ENCODE peak calls at places on chromosomes 13 and 19, in six cellular contexts. H, W, C, V, K and Y are unnamed samples. For H3K27me3, the result is how much of the 10 kb centered on the place peaks cover.

GRCh38 chr19:24142771-24143170 is 55.8 kb downstream of the ZNF254 start:
- DNase-seq in H (no peak), W (no peak), C (no peak), V (no peak), K (no peak), Y (no peak)

GRCh38 chr13:23898101-23898500 is 799 bp upstream of the C1QTNF9B start:
- DNase-seq in H (no peak), W (no peak), C (no peak), V (peak), K (no peak), Y (peak)

GRCh38 chr19:18847516-18848463 is 16.0 kb downstream of the UPF1 start:
- DNase-seq in H (no peak), W (no peak), C (no peak), V (no peak), K (no peak), Y (no peak)

GRCh38 chr19:51946602-51947001 is 19.3 kb downstream of the ZNF613 start:
- DNase-seq in H (no peak), W (no peak), C (no peak), V (no peak), K (no peak), Y (no peak)

GRCh38 chr19:38850976-38851621 is 1.3 kb upstream of the HNRNPL start:
- DNase-seq in H (no peak), W (peak), C (peak), V (no peak), K (peak), Y (peak)

GRCh38 chr19:39325778-39326680 is 5.4 kb upstream of the LRFN1 start:
- DNase-seq in H (no peak), W (peak), C (no peak), V (no peak), K (no peak), Y (no peak)

GRCh38 chr19:7734220-7735203 is 2.6 kb upstream of the CLEC4G start:
- DNase-seq in H (no peak), W (no peak), C (no peak), V (no peak), K (no peak), Y (peak)

GRCh38 chr13:48866204-48866603 is 109.5 kb upstream of the FNDC3A start:
- DNase-seq in H (no peak), W (no peak), C (no peak), V (no peak), K (no peak), Y (no peak)

GRCh38 chr13:110018009-110018408 is 231.6 kb upstream of the IRS2 start:
- DNase-seq in H (no peak), W (no peak), C (no peak), V (no peak), K (no peak), Y (no peak)

GRCh38 chr19:28136796-28137195 is 1076.2 kb downstream of the UQCRFS1 start:
- DNase-seq in H (no peak), W (no peak), C (no peak), V (no peak), K (no peak), Y (no peak)

GRCh38 chr19:17775245-17775927 is 19.6 kb upstream of the B3GNT3 start:
- DNase-seq in H (no peak), W (peak), C (no peak), V (no peak), K (no peak), Y (no peak)

DNA sequence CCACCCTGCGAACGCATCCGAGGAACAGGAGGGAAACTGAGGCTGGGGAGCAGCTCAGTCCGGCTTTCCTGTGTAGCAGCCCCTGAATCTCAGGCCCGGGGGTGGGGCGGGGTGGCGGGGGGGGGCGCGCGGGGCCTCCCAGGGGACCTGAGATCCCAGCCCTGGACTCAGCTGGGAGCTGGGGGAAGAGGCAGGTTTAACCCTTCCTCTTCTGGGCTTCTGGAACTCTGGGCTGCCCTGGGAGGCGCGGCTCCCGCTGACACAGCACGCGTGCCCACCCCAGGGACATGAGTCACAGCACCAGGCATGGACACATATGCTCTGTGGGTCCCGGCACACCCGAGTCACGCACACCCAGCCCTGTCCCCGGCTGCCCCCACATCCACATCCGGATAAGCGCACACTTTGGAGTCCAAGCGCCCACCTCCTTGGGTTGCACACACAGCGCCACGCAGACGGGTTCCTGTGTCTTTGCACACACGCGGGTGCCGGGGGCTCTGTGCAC is 3.5 kb upstream of the CIRBP start:
- DNase-seq in H (peak), W (no peak), C (peak), V (no peak), K (no peak), Y (peak)
- H3K4me3 ChIP-seq in H (peak), W (peak), C (no peak), V (peak), K (no peak), Y (no peak)

DNA sequence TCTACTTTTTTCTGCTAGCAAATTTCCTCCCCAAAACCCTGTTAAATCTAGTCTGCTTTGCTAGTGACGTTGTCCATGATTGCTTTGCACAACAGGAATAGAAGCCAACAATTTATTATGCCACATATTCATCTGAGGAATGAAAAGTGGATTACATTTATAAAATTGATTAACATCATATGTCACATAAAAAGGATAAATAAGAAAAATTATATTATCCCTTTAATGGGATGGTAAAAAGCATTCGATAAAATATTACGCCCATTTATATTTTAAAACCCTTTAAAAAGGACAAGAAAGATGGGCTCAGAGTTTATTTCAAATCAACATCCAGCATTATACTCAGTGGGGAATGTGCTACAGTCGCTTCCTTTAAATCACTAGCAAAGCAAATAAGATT is 991.7 kb downstream of the DIAPH3 start:
- DNase-seq in H (no peak), W (no peak), C (no peak), V (no peak), K (no peak), Y (no peak)
- H3K27me3 ChIP-seq in H (under half), W (under half), C (under half), V (under half), K (under half), Y (under half)

DNA sequence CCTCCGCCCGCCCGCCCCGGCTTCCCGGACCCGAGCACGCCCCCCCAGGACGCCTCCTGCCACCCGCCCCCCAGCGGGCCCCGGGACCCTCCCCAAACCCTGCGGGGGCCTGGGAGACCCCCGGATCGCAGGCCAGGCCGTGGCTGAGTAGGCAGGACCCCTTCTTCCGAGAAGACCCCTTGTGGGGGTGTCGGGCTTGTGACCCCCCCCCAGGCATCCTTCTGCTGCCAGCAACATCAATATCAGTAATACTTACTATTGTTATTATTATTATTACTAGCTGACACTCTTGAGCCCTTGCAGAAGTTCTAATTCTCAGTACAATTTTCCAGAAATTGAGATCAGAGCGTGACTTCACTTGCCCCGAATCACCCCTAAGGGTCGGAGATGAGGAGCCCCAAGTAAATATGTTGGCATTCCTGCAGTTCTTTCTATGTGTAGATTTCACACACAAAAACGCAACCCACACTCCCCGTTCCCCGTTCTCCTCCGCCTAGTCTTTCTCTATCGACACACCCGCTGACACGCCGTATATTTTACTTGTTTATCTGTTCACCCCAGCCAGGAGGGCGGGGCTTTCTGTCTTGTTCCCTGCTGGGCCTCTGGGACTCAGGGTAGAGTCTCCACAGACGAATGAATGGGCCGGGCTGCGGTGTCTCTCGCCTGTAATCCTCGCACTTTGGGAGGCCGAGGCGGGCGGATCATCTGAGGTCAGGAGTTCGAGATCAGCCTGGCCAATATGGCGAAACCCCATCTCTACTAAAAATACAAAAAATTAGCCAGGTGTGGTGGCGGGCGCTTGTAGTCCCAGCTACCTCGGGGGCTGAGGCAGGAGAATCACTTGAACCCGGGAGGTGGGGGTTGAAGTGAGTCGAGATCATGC is 14.7 kb downstream of the TLE5 start:
- DNase-seq in H (peak), W (peak), C (peak), V (peak), K (peak), Y (peak)
- H3K4me3 ChIP-seq in H (peak), W (peak), C (no peak), V (peak), K (peak), Y (peak)

GRCh38 chr19:32458500-32459123 is 53.0 kb downstream of the DPY19L3 start:
- DNase-seq in H (no peak), W (no peak), C (no peak), V (no peak), K (no peak), Y (no peak)
- H3K27me3 ChIP-seq in H (under half), W (under half), C (under half), V (under half), K (under half), Y (under half)

GRCh38 chr13:66914155-66914554 is 316.0 kb downstream of the PCDH9 start:
- DNase-seq in H (no peak), W (no peak), C (no peak), V (no peak), K (no peak), Y (no peak)
- H3K4me3 ChIP-seq in H (no peak), W (no peak), C (no peak), V (no peak), K (no peak), Y (no peak)

DNA sequence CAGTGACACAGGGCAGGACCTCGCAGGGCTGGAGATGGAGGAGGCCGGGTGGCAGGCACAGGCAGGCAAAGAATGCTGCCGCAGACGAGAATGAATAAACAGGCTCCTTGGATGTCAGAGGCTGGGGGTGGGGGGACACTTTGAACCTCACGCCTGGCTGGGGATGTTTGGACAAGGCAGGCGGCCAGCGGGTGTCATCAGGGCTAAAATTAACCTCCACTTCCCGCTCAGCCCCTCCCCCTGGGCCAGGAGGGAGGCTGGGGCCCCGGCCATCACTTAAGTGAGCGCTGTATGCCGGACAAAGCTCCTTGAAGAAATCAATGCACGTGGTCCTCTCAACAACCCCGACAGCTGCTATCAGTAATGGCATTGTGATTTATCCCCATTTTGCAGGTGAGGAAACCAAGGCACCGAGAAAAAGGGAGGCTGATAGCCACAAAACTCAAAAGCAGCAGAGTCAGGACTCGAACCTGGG is 10.3 kb upstream of the FUT5 start:
- DNase-seq in H (no peak), W (peak), C (no peak), V (peak), K (no peak), Y (peak)
- H3K27me3 ChIP-seq in H (under half), W (under half), C (under half), V (under half), K (under half), Y (under half)

DNA sequence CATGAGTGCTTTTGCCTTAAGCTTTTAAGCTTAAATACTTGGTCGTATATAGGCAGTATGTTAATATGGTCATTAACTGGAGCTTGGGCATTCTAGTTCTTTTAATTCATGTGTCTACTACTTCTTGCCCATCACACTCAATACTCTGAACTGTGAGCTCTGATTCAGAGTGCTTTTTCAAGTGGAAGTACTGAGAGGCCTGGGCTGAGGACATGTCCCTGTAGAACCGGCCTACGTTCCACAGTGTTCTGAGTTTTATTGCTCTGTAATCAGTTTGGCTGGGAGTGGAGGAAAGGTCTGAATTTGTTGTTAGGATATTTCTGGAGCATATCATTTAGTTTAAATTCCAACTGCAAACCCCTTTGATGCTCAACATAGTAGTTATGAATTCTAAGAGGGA is 1744.8 kb upstream of the MIR17HG start:
- DNase-seq in H (no peak), W (no peak), C (no peak), V (no peak), K (no peak), Y (no peak)
- H3K4me3 ChIP-seq in H (no peak), W (no peak), C (no peak), V (no peak), K (no peak), Y (no peak)

GRCh38 chr13:45138282-45138681 is 18.0 kb downstream of the GTF2F2 start:
- DNase-seq in H (no peak), W (no peak), C (no peak), V (no peak), K (no peak), Y (no peak)
- H3K27me3 ChIP-seq in H (under half), W (under half), C (under half), V (under half), K (under half), Y (under half)

GRCh38 chr13:86882107-86882506 is 789.1 kb upstream of the SLITRK5 start:
- DNase-seq in H (no peak), W (peak), C (no peak), V (no peak), K (no peak), Y (no peak)

GRCh38 chr13:86881390-86881789 is 789.8 kb upstream of the SLITRK5 start:
- DNase-seq in H (no peak), W (peak), C (no peak), V (no peak), K (no peak), Y (no peak)

GRCh38 chr13:86877449-86877848 is 793.7 kb upstream of the SLITRK5 start:
- DNase-seq in H (no peak), W (no peak), C (no peak), V (no peak), K (no peak), Y (no peak)

DNA sequence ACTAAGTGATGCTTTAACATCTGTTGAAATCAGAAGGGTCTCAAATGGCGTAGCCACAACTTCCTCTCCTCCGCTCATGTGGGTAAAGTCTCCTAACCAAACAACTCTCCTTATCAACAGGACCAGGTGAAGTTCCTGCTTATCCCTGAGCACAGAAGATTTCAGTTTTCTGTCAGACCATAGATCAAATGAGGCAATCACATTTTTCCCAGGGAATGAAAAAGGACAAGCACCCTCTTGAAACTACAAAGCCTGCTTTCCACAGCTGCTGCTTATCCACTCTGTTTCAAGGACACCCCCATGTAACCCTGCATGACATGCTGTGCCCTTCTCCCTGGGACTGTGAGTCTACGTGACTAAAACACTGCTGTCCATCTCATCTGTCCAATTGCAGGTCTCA is 788.3 kb upstream of the SLITRK5 start:
- DNase-seq in H (no peak), W (no peak), C (no peak), V (no peak), K (no peak), Y (no peak)
- H3K4me3 ChIP-seq in H (no peak), W (peak), C (no peak), V (no peak), K (no peak), Y (no peak)

GRCh38 chr19:53944416-53944815 is 18.3 kb upstream of the CACNG8 start:
- DNase-seq in H (no peak), W (no peak), C (no peak), V (no peak), K (no peak), Y (no peak)
- H3K27me3 ChIP-seq in H (half or more), W (under half), C (under half), V (under half), K (under half), Y (half or more)